ENCODE peak calls at places on chromosome 5, in ten cellular contexts. One of them, this sample, is unnamed.

GRCh38 chr5:6722015-6722414 is 8.8 kb downstream of the TENT4A start:
- DNase-seq in dorsolateral prefrontal cortex: no peak
- DNase-seq in left lung: no peak
- DNase-seq in heart right ventricle: no peak
- DNase-seq in IMR-90: peak
- DNase-seq in CD8-positive, alpha-beta memory T cell: no peak
- DNase-seq in body of pancreas: no peak
- DNase-seq in naive thymus-derived CD4-positive, alpha-beta T cell: no peak
- DNase-seq in neural progenitor cell: no peak
- DNase-seq in CD8-positive, alpha-beta T cell: no peak
- DNase-seq in this sample: no peak

GRCh38 chr5:16144416-16144815 is 35.2 kb downstream of the MARCHF11 start:
- DNase-seq in heart right ventricle: no peak
- DNase-seq in IMR-90: no peak
- DNase-seq in body of pancreas: no peak
- DNase-seq in naive thymus-derived CD4-positive, alpha-beta T cell: no peak
- DNase-seq in dorsolateral prefrontal cortex: no peak
- DNase-seq in CD8-positive, alpha-beta T cell: no peak
- DNase-seq in left lung: no peak
- DNase-seq in CD8-positive, alpha-beta memory T cell: no peak
- DNase-seq in neural progenitor cell: no peak
- DNase-seq in this sample: no peak

GRCh38 chr5:105587963-105588662 is 2025.5 kb upstream of the NUDT12 start:
- DNase-seq in naive thymus-derived CD4-positive, alpha-beta T cell: no peak
- DNase-seq in neural progenitor cell: no peak
- DNase-seq in body of pancreas: no peak
- DNase-seq in IMR-90: no peak
- DNase-seq in CD8-positive, alpha-beta T cell: no peak
- DNase-seq in left lung: no peak
- DNase-seq in dorsolateral prefrontal cortex: no peak
- DNase-seq in heart right ventricle: no peak
- DNase-seq in CD8-positive, alpha-beta memory T cell: no peak
- DNase-seq in this sample: no peak

GRCh38 chr5:128876848-128877387 is 88.4 kb upstream of the SLC27A6 start:
- DNase-seq in CD8-positive, alpha-beta memory T cell: no peak
- DNase-seq in body of pancreas: no peak
- DNase-seq in dorsolateral prefrontal cortex: no peak
- DNase-seq in heart right ventricle: no peak
- DNase-seq in left lung: no peak
- DNase-seq in CD8-positive, alpha-beta T cell: no peak
- DNase-seq in naive thymus-derived CD4-positive, alpha-beta T cell: no peak
- DNase-seq in neural progenitor cell: no peak
- DNase-seq in IMR-90: no peak
- DNase-seq in this sample: no peak

GRCh38 chr5:111348659-111349058 is 124.5 kb downstream of the CAMK4 start:
- DNase-seq in neural progenitor cell: no peak
- DNase-seq in naive thymus-derived CD4-positive, alpha-beta T cell: no peak
- DNase-seq in heart right ventricle: no peak
- DNase-seq in dorsolateral prefrontal cortex: no peak
- DNase-seq in left lung: no peak
- DNase-seq in body of pancreas: no peak
- DNase-seq in IMR-90: peak
- DNase-seq in CD8-positive, alpha-beta memory T cell: no peak
- DNase-seq in CD8-positive, alpha-beta T cell: no peak
- DNase-seq in this sample: no peak

GRCh38 chr5:116409591-116410296 is 164.9 kb downstream of the SEMA6A start:
- DNase-seq in naive thymus-derived CD4-positive, alpha-beta T cell: no peak
- DNase-seq in heart right ventricle: no peak
- DNase-seq in CD8-positive, alpha-beta memory T cell: no peak
- DNase-seq in IMR-90: no peak
- DNase-seq in CD8-positive, alpha-beta T cell: no peak
- DNase-seq in dorsolateral prefrontal cortex: no peak
- DNase-seq in body of pancreas: peak
- DNase-seq in left lung: no peak
- DNase-seq in neural progenitor cell: no peak
- DNase-seq in this sample: no peak

GRCh38 chr5:119355244-119355635 is 579 bp upstream of the TNFAIP8 start:
- DNase-seq in CD8-positive, alpha-beta memory T cell: peak
- DNase-seq in left lung: no peak
- DNase-seq in heart right ventricle: no peak
- DNase-seq in dorsolateral prefrontal cortex: no peak
- DNase-seq in body of pancreas: no peak
- DNase-seq in CD8-positive, alpha-beta T cell: no peak
- DNase-seq in neural progenitor cell: peak
- DNase-seq in naive thymus-derived CD4-positive, alpha-beta T cell: no peak
- DNase-seq in IMR-90: no peak
- DNase-seq in this sample: no peak

GRCh38 chr5:23269981-23270380 is 237.4 kb upstream of the PRDM9 start:
- DNase-seq in body of pancreas: no peak
- DNase-seq in heart right ventricle: no peak
- DNase-seq in dorsolateral prefrontal cortex: no peak
- DNase-seq in CD8-positive, alpha-beta memory T cell: no peak
- DNase-seq in naive thymus-derived CD4-positive, alpha-beta T cell: no peak
- DNase-seq in IMR-90: no peak
- DNase-seq in left lung: no peak
- DNase-seq in CD8-positive, alpha-beta T cell: no peak
- DNase-seq in neural progenitor cell: no peak
- DNase-seq in this sample: no peak

GRCh38 chr5:38670066-38670465 is 113.6 kb upstream of the LIFR start:
- DNase-seq in heart right ventricle: no peak
- DNase-seq in CD8-positive, alpha-beta T cell: no peak
- DNase-seq in body of pancreas: no peak
- DNase-seq in neural progenitor cell: no peak
- DNase-seq in IMR-90: no peak
- DNase-seq in left lung: no peak
- DNase-seq in naive thymus-derived CD4-positive, alpha-beta T cell: no peak
- DNase-seq in dorsolateral prefrontal cortex: no peak
- DNase-seq in CD8-positive, alpha-beta memory T cell: no peak
- DNase-seq in this sample: no peak

GRCh38 chr5:32076699-32077695 is 97.1 kb downstream of the GOLPH3 start:
- DNase-seq in IMR-90: peak
- DNase-seq in naive thymus-derived CD4-positive, alpha-beta T cell: no peak
- DNase-seq in dorsolateral prefrontal cortex: peak
- DNase-seq in body of pancreas: no peak
- DNase-seq in heart right ventricle: peak
- DNase-seq in neural progenitor cell: peak
- DNase-seq in CD8-positive, alpha-beta memory T cell: no peak
- DNase-seq in left lung: no peak
- DNase-seq in CD8-positive, alpha-beta T cell: no peak
- DNase-seq in this sample: no peak

GRCh38 chr5:56369333-56369947 is 136.3 kb upstream of the ANKRD55 start:
- DNase-seq in CD8-positive, alpha-beta T cell: no peak
- DNase-seq in naive thymus-derived CD4-positive, alpha-beta T cell: no peak
- DNase-seq in heart right ventricle: no peak
- DNase-seq in IMR-90: no peak
- DNase-seq in left lung: no peak
- DNase-seq in body of pancreas: no peak
- DNase-seq in CD8-positive, alpha-beta memory T cell: no peak
- DNase-seq in neural progenitor cell: no peak
- DNase-seq in dorsolateral prefrontal cortex: no peak
- DNase-seq in this sample: no peak

DNA sequence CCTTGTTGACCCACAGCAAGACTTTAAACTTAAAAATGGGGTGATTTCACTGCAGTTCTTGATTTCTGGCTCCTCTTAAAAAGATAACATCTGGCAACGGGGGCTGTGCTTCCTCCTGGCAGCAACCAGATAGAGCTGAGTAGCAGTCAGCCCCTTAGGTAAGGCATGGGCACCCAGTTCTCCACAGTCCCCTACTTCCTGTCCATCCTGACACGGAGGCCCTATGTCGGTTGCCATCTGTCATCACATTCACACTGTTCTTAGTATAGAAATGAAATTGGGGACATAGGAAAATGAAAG is 11.7 kb downstream of the CD74 start:
- DNase-seq in dorsolateral prefrontal cortex: no peak
- DNase-seq in neural progenitor cell: no peak
- DNase-seq in body of pancreas: no peak
- DNase-seq in CD8-positive, alpha-beta T cell: no peak
- DNase-seq in IMR-90: no peak
- DNase-seq in CD8-positive, alpha-beta memory T cell: no peak
- DNase-seq in left lung: no peak
- DNase-seq in naive thymus-derived CD4-positive, alpha-beta T cell: no peak
- DNase-seq in heart right ventricle: no peak
- DNase-seq in this sample: no peak
- H3K27ac ChIP-seq in dorsolateral prefrontal cortex: peak
- H3K27ac ChIP-seq in neural progenitor cell: peak
- H3K27ac ChIP-seq in body of pancreas: no peak
- H3K27ac ChIP-seq in CD8-positive, alpha-beta T cell: no peak
- H3K27ac ChIP-seq in IMR-90: no peak
- H3K27ac ChIP-seq in CD8-positive, alpha-beta memory T cell: no peak
- H3K27ac ChIP-seq in left lung: no peak
- H3K27ac ChIP-seq in naive thymus-derived CD4-positive, alpha-beta T cell: no peak
- H3K27ac ChIP-seq in heart right ventricle: no peak
- H3K27ac ChIP-seq in this sample: no peak

DNA sequence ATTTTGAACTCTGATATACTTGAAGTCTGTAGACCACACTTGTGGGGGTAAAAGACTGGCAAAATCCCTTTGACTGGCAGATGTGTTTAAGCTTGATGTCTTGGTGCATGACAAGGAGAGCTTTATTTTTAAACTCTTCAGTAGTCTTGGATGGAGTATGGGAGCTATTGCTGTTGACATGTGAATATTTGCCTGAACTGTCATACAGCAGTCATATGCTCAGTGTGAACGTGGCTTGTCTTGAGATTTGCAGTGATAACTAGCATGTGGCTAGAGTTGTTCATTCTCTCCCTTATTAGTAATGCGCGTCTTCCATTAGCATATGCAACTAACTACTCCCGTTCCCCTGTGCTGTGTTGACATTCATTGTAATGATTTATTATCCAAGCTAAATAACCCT is 523.7 kb upstream of the WWC1 start:
- DNase-seq in heart right ventricle: no peak
- DNase-seq in body of pancreas: no peak
- DNase-seq in neural progenitor cell: no peak
- DNase-seq in left lung: no peak
- DNase-seq in CD8-positive, alpha-beta T cell: no peak
- DNase-seq in CD8-positive, alpha-beta memory T cell: no peak
- DNase-seq in naive thymus-derived CD4-positive, alpha-beta T cell: no peak
- DNase-seq in dorsolateral prefrontal cortex: no peak
- DNase-seq in IMR-90: peak
- DNase-seq in this sample: no peak
- H3K4me3 ChIP-seq in heart right ventricle: no peak
- H3K4me3 ChIP-seq in body of pancreas: no peak
- H3K4me3 ChIP-seq in neural progenitor cell: no peak
- H3K4me3 ChIP-seq in left lung: no peak
- H3K4me3 ChIP-seq in CD8-positive, alpha-beta T cell: no peak
- H3K4me3 ChIP-seq in CD8-positive, alpha-beta memory T cell: no peak
- H3K4me3 ChIP-seq in naive thymus-derived CD4-positive, alpha-beta T cell: no peak
- H3K4me3 ChIP-seq in dorsolateral prefrontal cortex: no peak
- H3K4me3 ChIP-seq in IMR-90: no peak
- H3K4me3 ChIP-seq in this sample: no peak

DNA sequence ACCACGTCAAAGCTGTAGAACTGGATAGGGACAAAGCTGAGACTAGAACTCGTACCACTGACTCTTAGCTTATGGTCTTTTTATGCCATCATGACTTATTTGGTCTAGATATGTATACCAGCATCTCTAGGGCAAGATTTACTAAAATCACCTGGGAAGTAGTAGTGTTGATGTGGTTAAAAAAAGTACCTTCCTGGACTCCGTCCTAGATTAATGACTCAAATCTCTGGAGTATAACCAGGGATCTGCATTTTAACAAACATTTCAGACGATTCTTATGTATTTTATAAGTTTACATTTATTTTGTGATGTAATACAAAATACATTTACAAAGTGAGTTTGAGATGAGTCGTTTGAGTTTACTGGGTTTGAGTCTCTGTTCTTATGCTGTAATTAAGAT is 68.7 kb downstream of the ARHGAP26 start:
- DNase-seq in CD8-positive, alpha-beta memory T cell: no peak
- DNase-seq in dorsolateral prefrontal cortex: no peak
- DNase-seq in CD8-positive, alpha-beta T cell: no peak
- DNase-seq in body of pancreas: no peak
- DNase-seq in left lung: no peak
- DNase-seq in IMR-90: no peak
- DNase-seq in neural progenitor cell: no peak
- DNase-seq in heart right ventricle: no peak
- DNase-seq in naive thymus-derived CD4-positive, alpha-beta T cell: no peak
- DNase-seq in this sample: no peak
- H3K27ac ChIP-seq in CD8-positive, alpha-beta memory T cell: no peak
- H3K27ac ChIP-seq in dorsolateral prefrontal cortex: no peak
- H3K27ac ChIP-seq in CD8-positive, alpha-beta T cell: no peak
- H3K27ac ChIP-seq in body of pancreas: no peak
- H3K27ac ChIP-seq in left lung: peak
- H3K27ac ChIP-seq in IMR-90: no peak
- H3K27ac ChIP-seq in neural progenitor cell: no peak
- H3K27ac ChIP-seq in heart right ventricle: peak
- H3K27ac ChIP-seq in naive thymus-derived CD4-positive, alpha-beta T cell: no peak
- H3K27ac ChIP-seq in this sample: no peak

GRCh38 chr5:160305319-160305718 is 7.0 kb downstream of the CCNJL start:
- DNase-seq in body of pancreas: no peak
- DNase-seq in naive thymus-derived CD4-positive, alpha-beta T cell: no peak
- DNase-seq in left lung: no peak
- DNase-seq in dorsolateral prefrontal cortex: no peak
- DNase-seq in CD8-positive, alpha-beta T cell: no peak
- DNase-seq in heart right ventricle: no peak
- DNase-seq in CD8-positive, alpha-beta memory T cell: no peak
- DNase-seq in neural progenitor cell: no peak
- DNase-seq in IMR-90: no peak
- DNase-seq in this sample: no peak

GRCh38 chr5:160298189-160298588 is 14.2 kb downstream of the CCNJL start:
- DNase-seq in naive thymus-derived CD4-positive, alpha-beta T cell: no peak
- DNase-seq in IMR-90: no peak
- DNase-seq in left lung: no peak
- DNase-seq in CD8-positive, alpha-beta memory T cell: no peak
- DNase-seq in heart right ventricle: no peak
- DNase-seq in dorsolateral prefrontal cortex: no peak
- DNase-seq in body of pancreas: no peak
- DNase-seq in CD8-positive, alpha-beta T cell: no peak
- DNase-seq in neural progenitor cell: no peak
- DNase-seq in this sample: no peak

GRCh38 chr5:160306711-160307110 is 5.7 kb downstream of the CCNJL start:
- DNase-seq in left lung: no peak
- DNase-seq in CD8-positive, alpha-beta T cell: no peak
- DNase-seq in neural progenitor cell: no peak
- DNase-seq in naive thymus-derived CD4-positive, alpha-beta T cell: no peak
- DNase-seq in CD8-positive, alpha-beta memory T cell: no peak
- DNase-seq in heart right ventricle: no peak
- DNase-seq in body of pancreas: no peak
- DNase-seq in IMR-90: no peak
- DNase-seq in dorsolateral prefrontal cortex: no peak
- DNase-seq in this sample: no peak

GRCh38 chr5:160297776-160298175 is 14.6 kb downstream of the CCNJL start:
- DNase-seq in CD8-positive, alpha-beta T cell: no peak
- DNase-seq in neural progenitor cell: no peak
- DNase-seq in heart right ventricle: no peak
- DNase-seq in dorsolateral prefrontal cortex: no peak
- DNase-seq in body of pancreas: no peak
- DNase-seq in naive thymus-derived CD4-positive, alpha-beta T cell: no peak
- DNase-seq in IMR-90: no peak
- DNase-seq in CD8-positive, alpha-beta memory T cell: no peak
- DNase-seq in left lung: no peak
- DNase-seq in this sample: no peak

DNA sequence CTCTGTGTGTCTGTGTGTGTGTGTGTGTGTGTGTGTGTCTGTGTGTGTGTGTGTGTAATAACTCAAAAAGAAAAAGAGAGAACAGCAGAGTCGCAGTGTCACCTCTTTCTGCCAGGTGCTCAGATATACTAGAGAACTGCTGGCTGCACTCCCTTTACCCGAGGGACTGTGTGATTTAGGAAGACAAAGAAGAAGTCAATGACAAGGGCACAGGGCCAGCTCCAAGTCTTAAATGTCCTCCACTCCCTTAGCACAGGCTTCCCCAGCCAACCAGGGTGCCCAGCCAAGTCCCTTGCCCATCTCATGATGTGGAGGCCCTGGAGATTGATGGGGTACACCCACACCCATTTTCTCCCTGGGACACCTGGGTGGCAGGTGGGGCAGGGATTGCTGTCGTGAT is 8.7 kb downstream of the CCNJL start:
- DNase-seq in heart right ventricle: no peak
- DNase-seq in naive thymus-derived CD4-positive, alpha-beta T cell: no peak
- DNase-seq in IMR-90: no peak
- DNase-seq in body of pancreas: no peak
- DNase-seq in neural progenitor cell: no peak
- DNase-seq in CD8-positive, alpha-beta memory T cell: no peak
- DNase-seq in dorsolateral prefrontal cortex: no peak
- DNase-seq in CD8-positive, alpha-beta T cell: no peak
- DNase-seq in left lung: no peak
- DNase-seq in this sample: no peak
- H3K4me3 ChIP-seq in heart right ventricle: no peak
- H3K4me3 ChIP-seq in naive thymus-derived CD4-positive, alpha-beta T cell: no peak
- H3K4me3 ChIP-seq in IMR-90: no peak
- H3K4me3 ChIP-seq in body of pancreas: no peak
- H3K4me3 ChIP-seq in neural progenitor cell: no peak
- H3K4me3 ChIP-seq in CD8-positive, alpha-beta memory T cell: no peak
- H3K4me3 ChIP-seq in dorsolateral prefrontal cortex: no peak
- H3K4me3 ChIP-seq in CD8-positive, alpha-beta T cell: no peak
- H3K4me3 ChIP-seq in left lung: no peak
- H3K4me3 ChIP-seq in this sample: no peak

This sample was measured in iPS DF 6.9.